ENCODE peak calls at places on chromosomes 6 and 20, in eight cellular contexts. One of them, this sample, is unnamed. For H3K4me1, the result is how much of the 10 kb centered on the place peaks cover.

GRCh38 chr6:35487653-35488516 is 9.0 kb downstream of the TEAD3 start:
- DNase-seq in H1: peak
- DNase-seq in IMR-90: peak
- DNase-seq in HCT116: no peak
- DNase-seq in psoas muscle: no peak
- DNase-seq in breast epithelium: peak
- DNase-seq in lung: no peak
- DNase-seq in heart left ventricle: no peak
- DNase-seq in this sample: no peak

GRCh38 chr20:2692036-2692885 is at the start of gene EBF4:
- DNase-seq in HCT116: no peak
- DNase-seq in psoas muscle: no peak
- DNase-seq in breast epithelium: no peak
- DNase-seq in heart left ventricle: peak
- DNase-seq in lung: no peak
- DNase-seq in H1: peak
- DNase-seq in IMR-90: no peak
- DNase-seq in this sample: peak

GRCh38 chr6:129312865-129313264 is 397.1 kb downstream of the ARHGAP18 start:
- DNase-seq in breast epithelium: no peak
- DNase-seq in HCT116: peak
- DNase-seq in lung: no peak
- DNase-seq in heart left ventricle: peak
- DNase-seq in psoas muscle: no peak
- DNase-seq in H1: no peak
- DNase-seq in IMR-90: peak
- DNase-seq in this sample: no peak

GRCh38 chr6:100881707-100882040 is 545 bp upstream of the ASCC3 start:
- DNase-seq in psoas muscle: no peak
- DNase-seq in IMR-90: peak
- DNase-seq in H1: no peak
- DNase-seq in lung: no peak
- DNase-seq in HCT116: no peak
- DNase-seq in breast epithelium: no peak
- DNase-seq in heart left ventricle: no peak
- DNase-seq in this sample: no peak

GRCh38 chr20:33791021-33791420 is 20.1 kb upstream of the CHMP4B start:
- DNase-seq in HCT116: no peak
- DNase-seq in heart left ventricle: no peak
- DNase-seq in lung: no peak
- DNase-seq in IMR-90: no peak
- DNase-seq in breast epithelium: no peak
- DNase-seq in H1: no peak
- DNase-seq in psoas muscle: no peak
- DNase-seq in this sample: no peak

GRCh38 chr6:163998496-163998895 is 584.0 kb downstream of the QKI start:
- DNase-seq in psoas muscle: no peak
- DNase-seq in breast epithelium: no peak
- DNase-seq in IMR-90: no peak
- DNase-seq in H1: no peak
- DNase-seq in lung: no peak
- DNase-seq in HCT116: no peak
- DNase-seq in heart left ventricle: no peak
- DNase-seq in this sample: no peak

GRCh38 chr6:167975449-167975848 is 22.0 kb upstream of the KIF25 start:
- DNase-seq in heart left ventricle: no peak
- DNase-seq in lung: no peak
- DNase-seq in breast epithelium: no peak
- DNase-seq in HCT116: no peak
- DNase-seq in IMR-90: no peak
- DNase-seq in psoas muscle: no peak
- DNase-seq in H1: no peak
- DNase-seq in this sample: no peak

GRCh38 chr20:1800777-1801176 is 94.4 kb upstream of the SIRPA start:
- DNase-seq in lung: no peak
- DNase-seq in H1: no peak
- DNase-seq in HCT116: no peak
- DNase-seq in breast epithelium: no peak
- DNase-seq in heart left ventricle: no peak
- DNase-seq in psoas muscle: no peak
- DNase-seq in IMR-90: peak
- DNase-seq in this sample: no peak

GRCh38 chr6:11535801-11536230 is 1.7 kb upstream of the TMEM170B start:
- DNase-seq in IMR-90: peak
- DNase-seq in heart left ventricle: no peak
- DNase-seq in psoas muscle: no peak
- DNase-seq in HCT116: no peak
- DNase-seq in breast epithelium: no peak
- DNase-seq in lung: no peak
- DNase-seq in H1: no peak
- DNase-seq in this sample: no peak

GRCh38 chr6:33621396-33622388 is 570 bp downstream of the ITPR3 start:
- DNase-seq in HCT116: no peak
- DNase-seq in H1: peak
- DNase-seq in lung: peak
- DNase-seq in heart left ventricle: peak
- DNase-seq in breast epithelium: no peak
- DNase-seq in psoas muscle: peak
- DNase-seq in IMR-90: no peak
- DNase-seq in this sample: peak

GRCh38 chr6:4924872-4925271 is 79.0 kb downstream of the RPP40 start:
- DNase-seq in psoas muscle: no peak
- DNase-seq in heart left ventricle: no peak
- DNase-seq in H1: no peak
- DNase-seq in HCT116: no peak
- DNase-seq in lung: no peak
- DNase-seq in IMR-90: no peak
- DNase-seq in breast epithelium: no peak
- DNase-seq in this sample: no peak

GRCh38 chr6:43355862-43356590 is 13.4 kb downstream of the ZNF318 start:
- DNase-seq in lung: no peak
- DNase-seq in HCT116: no peak
- DNase-seq in psoas muscle: no peak
- DNase-seq in breast epithelium: no peak
- DNase-seq in IMR-90: peak
- DNase-seq in heart left ventricle: no peak
- DNase-seq in H1: no peak
- DNase-seq in this sample: peak

GRCh38 chr6:128848169-128848935 is 34.6 kb upstream of the LAMA2 start:
- DNase-seq in IMR-90: no peak
- DNase-seq in lung: no peak
- DNase-seq in H1: no peak
- DNase-seq in breast epithelium: no peak
- DNase-seq in HCT116: no peak
- DNase-seq in heart left ventricle: peak
- DNase-seq in psoas muscle: no peak
- DNase-seq in this sample: no peak

GRCh38 chr20:2400290-2400689 is 19.6 kb downstream of the TGM6 start:
- DNase-seq in HCT116: no peak
- DNase-seq in breast epithelium: no peak
- DNase-seq in lung: no peak
- DNase-seq in H1: no peak
- DNase-seq in IMR-90: no peak
- DNase-seq in heart left ventricle: no peak
- DNase-seq in psoas muscle: no peak
- DNase-seq in this sample: no peak

GRCh38 chr20:45136911-45137310 is 12.6 kb upstream of the WFDC12 start:
- DNase-seq in heart left ventricle: no peak
- DNase-seq in H1: no peak
- DNase-seq in IMR-90: no peak
- DNase-seq in breast epithelium: no peak
- DNase-seq in psoas muscle: no peak
- DNase-seq in lung: no peak
- DNase-seq in HCT116: no peak
- DNase-seq in this sample: no peak

GRCh38 chr6:166465671-166466087 is 82.9 kb upstream of the MPC1 start:
- DNase-seq in HCT116: no peak
- DNase-seq in H1: no peak
- DNase-seq in lung: no peak
- DNase-seq in breast epithelium: no peak
- DNase-seq in psoas muscle: no peak
- DNase-seq in IMR-90: peak
- DNase-seq in heart left ventricle: peak
- DNase-seq in this sample: no peak

GRCh38 chr6:21601932-21602390 is 8.4 kb downstream of the SOX4 start:
- DNase-seq in heart left ventricle: no peak
- DNase-seq in IMR-90: no peak
- DNase-seq in HCT116: no peak
- DNase-seq in psoas muscle: no peak
- DNase-seq in H1: peak
- DNase-seq in breast epithelium: no peak
- DNase-seq in lung: no peak
- DNase-seq in this sample: no peak

GRCh38 chr20:58700823-58701222 is 8.2 kb downstream of the NPEPL1 start:
- DNase-seq in lung: no peak
- DNase-seq in breast epithelium: no peak
- DNase-seq in heart left ventricle: peak
- DNase-seq in H1: no peak
- DNase-seq in HCT116: no peak
- DNase-seq in psoas muscle: no peak
- DNase-seq in IMR-90: no peak
- DNase-seq in this sample: peak

GRCh38 chr20:58701431-58702160 is 9.0 kb downstream of the NPEPL1 start:
- DNase-seq in lung: no peak
- DNase-seq in psoas muscle: no peak
- DNase-seq in H1: no peak
- DNase-seq in heart left ventricle: no peak
- DNase-seq in IMR-90: no peak
- DNase-seq in HCT116: no peak
- DNase-seq in breast epithelium: no peak
- DNase-seq in this sample: no peak

GRCh38 chr20:58702161-58702510 is 9.5 kb downstream of the NPEPL1 start:
- DNase-seq in HCT116: no peak
- DNase-seq in breast epithelium: no peak
- DNase-seq in heart left ventricle: no peak
- DNase-seq in psoas muscle: no peak
- DNase-seq in H1: no peak
- DNase-seq in lung: no peak
- DNase-seq in IMR-90: no peak
- DNase-seq in this sample: no peak

GRCh38 chr20:58703765-58704331 is 11.2 kb downstream of the NPEPL1 start:
- DNase-seq in H1: peak
- DNase-seq in psoas muscle: peak
- DNase-seq in IMR-90: no peak
- DNase-seq in breast epithelium: no peak
- DNase-seq in lung: no peak
- DNase-seq in HCT116: no peak
- DNase-seq in heart left ventricle: no peak
- DNase-seq in this sample: no peak

DNA sequence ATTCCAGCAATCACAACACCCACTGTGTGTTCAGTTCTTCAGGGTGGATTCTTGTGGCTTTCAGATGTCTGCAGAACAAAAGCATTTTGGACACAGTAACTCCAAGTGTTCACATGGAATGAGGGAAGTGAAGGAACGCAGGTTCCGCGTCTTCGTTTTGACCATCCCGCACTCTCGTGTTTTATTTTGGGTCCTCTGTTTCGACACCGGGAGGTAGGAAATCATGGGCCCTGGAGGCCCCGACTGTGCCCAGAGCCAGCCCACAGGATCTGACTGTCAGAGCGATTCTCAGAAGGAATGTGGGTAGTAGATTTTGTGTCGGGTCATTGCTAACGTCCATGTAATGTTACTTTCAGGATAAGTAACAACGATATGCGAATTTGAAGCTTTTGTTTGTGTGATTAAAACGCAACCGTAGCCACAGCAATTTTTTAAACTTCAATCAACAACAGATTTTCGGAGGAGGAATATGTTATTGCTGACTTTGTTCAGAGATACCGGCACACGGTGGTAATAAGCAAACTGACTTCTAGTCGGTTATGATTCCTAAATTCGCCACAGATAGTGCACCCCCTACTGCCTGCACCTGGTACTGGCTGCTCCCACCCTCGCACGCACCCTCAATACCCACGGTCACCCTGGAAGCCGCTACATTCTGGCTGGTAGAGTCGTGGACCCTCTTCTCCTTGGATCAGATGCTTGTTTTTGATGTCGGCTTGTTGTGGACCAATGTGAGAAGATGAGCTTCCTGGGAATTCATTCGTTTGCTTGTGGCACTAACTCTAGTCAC is 10.5 kb downstream of the NPEPL1 start:
- DNase-seq in H1: peak
- DNase-seq in lung: no peak
- DNase-seq in IMR-90: no peak
- DNase-seq in psoas muscle: no peak
- DNase-seq in heart left ventricle: no peak
- DNase-seq in breast epithelium: no peak
- DNase-seq in HCT116: no peak
- DNase-seq in this sample: no peak
- TF ChIP-seq CTCF in H1: peak
- TF ChIP-seq CTCF in lung: no peak
- TF ChIP-seq CTCF in IMR-90: no peak
- TF ChIP-seq CTCF in psoas muscle: peak
- TF ChIP-seq CTCF in heart left ventricle: no peak
- TF ChIP-seq CTCF in breast epithelium: no peak
- TF ChIP-seq CTCF in HCT116: peak
- TF ChIP-seq CTCF in this sample: no peak

GRCh38 chr20:57256205-57256604 is 10.2 kb downstream of the BMP7 start:
- DNase-seq in HCT116: no peak
- DNase-seq in H1: no peak
- DNase-seq in psoas muscle: no peak
- DNase-seq in lung: no peak
- DNase-seq in heart left ventricle: no peak
- DNase-seq in IMR-90: no peak
- DNase-seq in breast epithelium: no peak
- DNase-seq in this sample: no peak
- H3K4me1 ChIP-seq in HCT116: under half
- H3K4me1 ChIP-seq in H1: under half
- H3K4me1 ChIP-seq in psoas muscle: under half
- H3K4me1 ChIP-seq in lung: under half
- H3K4me1 ChIP-seq in heart left ventricle: under half
- H3K4me1 ChIP-seq in IMR-90: under half
- H3K4me1 ChIP-seq in breast epithelium: under half
- H3K4me1 ChIP-seq in this sample: under half

GRCh38 chr6:32096394-32097258 is 12.5 kb downstream of the TNXB start:
- DNase-seq in lung: no peak
- DNase-seq in psoas muscle: peak
- DNase-seq in H1: peak
- DNase-seq in IMR-90: no peak
- DNase-seq in breast epithelium: no peak
- DNase-seq in heart left ventricle: no peak
- DNase-seq in HCT116: no peak
- DNase-seq in this sample: no peak
- TF ChIP-seq CTCF in lung: no peak
- TF ChIP-seq CTCF in psoas muscle: no peak
- TF ChIP-seq CTCF in H1: peak
- TF ChIP-seq CTCF in IMR-90: no peak
- TF ChIP-seq CTCF in breast epithelium: no peak
- TF ChIP-seq CTCF in heart left ventricle: no peak
- TF ChIP-seq CTCF in HCT116: no peak
- TF ChIP-seq CTCF in this sample: no peak

DNA sequence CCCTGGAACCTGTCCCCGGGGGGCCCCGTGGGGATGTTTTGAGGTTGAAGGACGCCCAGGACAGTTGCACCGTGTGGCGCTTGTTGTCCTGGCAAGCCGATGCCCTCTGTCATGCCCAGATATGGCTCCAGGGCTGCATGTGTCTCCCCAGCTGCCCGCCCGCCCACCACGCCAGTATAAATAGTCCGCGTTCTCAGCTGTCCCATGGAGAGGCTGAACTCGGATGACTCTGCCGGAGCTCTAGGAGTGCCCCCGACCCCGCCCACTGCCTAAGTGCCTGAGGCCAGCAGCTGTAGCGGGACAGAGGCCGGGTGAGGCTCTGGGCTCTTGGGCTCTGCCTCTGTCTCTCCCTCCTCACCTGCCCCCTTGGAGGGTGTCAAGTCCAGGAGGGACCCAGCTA is 83.0 kb upstream of the GATA5 start:
- DNase-seq in H1: no peak
- DNase-seq in IMR-90: no peak
- DNase-seq in lung: no peak
- DNase-seq in HCT116: no peak
- DNase-seq in heart left ventricle: peak
- DNase-seq in psoas muscle: peak
- DNase-seq in breast epithelium: no peak
- DNase-seq in this sample: no peak
- H3K4me1 ChIP-seq in H1: under half
- H3K4me1 ChIP-seq in IMR-90: under half
- H3K4me1 ChIP-seq in lung: under half
- H3K4me1 ChIP-seq in HCT116: under half
- H3K4me1 ChIP-seq in heart left ventricle: half or more
- H3K4me1 ChIP-seq in psoas muscle: half or more
- H3K4me1 ChIP-seq in breast epithelium: under half
- H3K4me1 ChIP-seq in this sample: under half

This sample was measured in Peyer's patch.